ENCODE peak calls at places on chromosomes 2 and 18, in five cellular contexts. B is IMR-90, M is PC-3, R is HCT116, H is SK-N-SH. C is an unnamed sample.

GRCh38 chr2:44751754-44752479 is 189.6 kb upstream of the SIX3 start:
- DNase-seq in M (no peak), H (no peak), R (no peak), B (no peak), C (no peak)

GRCh38 chr2:70981421-70981820 is 3.0 kb downstream of the ANKRD53 start:
- DNase-seq in R (no peak), B (no peak), M (no peak), H (no peak), C (no peak)

GRCh38 chr2:44680983-44681481 is 260.5 kb upstream of the SIX3 start:
- DNase-seq in B (peak; percentile 8), H (peak; percentile 78), R (no peak), M (no peak), C (no peak)

GRCh38 chr2:219272995-219273394 is 6.2 kb upstream of the DNAJB2 start:
- DNase-seq in B (no peak), H (no peak), R (no peak), M (peak; percentile 13), C (no peak)

GRCh38 chr2:236634203-236634602 is 64.6 kb downstream of the ACKR3 start:
- DNase-seq in R (no peak), B (no peak), H (no peak), M (no peak), C (no peak)

GRCh38 chr2:188382107-188382506 is 90.4 kb downstream of the GULP1 start:
- DNase-seq in R (no peak), H (no peak), M (peak; percentile 7), B (peak; percentile 24), C (peak; percentile 33)

GRCh38 chr2:236262238-236262637 is 2.0 kb downstream of the ASB18 start:
- DNase-seq in H (no peak), B (no peak), M (no peak), R (no peak), C (no peak)

GRCh38 chr18:69795785-69796184 is 151.9 kb downstream of the CD226 start:
- DNase-seq in H (peak; percentile 1), M (peak; percentile 41), R (no peak), B (peak; percentile 62), C (peak; percentile 32)

GRCh38 chr2:99864561-99865216 is 277.7 kb downstream of the AFF3 start:
- DNase-seq in M (no peak), B (peak; percentile 67), R (no peak), H (no peak), C (peak; percentile 85)

GRCh38 chr2:127142663-127143630 is 36.0 kb upstream of the BIN1 start:
- DNase-seq in H (no peak), R (no peak), M (no peak), B (no peak), C (no peak)
- TF ChIP-seq CTCF in H (no peak), R (no peak), M (no peak), B (no peak), C (peak; percentile 4)

GRCh38 chr18:77131100-77131651 is 1.4 kb downstream of the MBP start:
- DNase-seq in H (no peak), R (no peak), M (peak; percentile 21), B (no peak), C (peak; percentile 32)

GRCh38 chr18:77129150-77129551 is 3.4 kb downstream of the MBP start:
- DNase-seq in B (peak; percentile 68), H (no peak), R (no peak), M (peak; percentile 59), C (peak; percentile 99)

GRCh38 chr18:77131652-77132368 is 773 bp downstream of the MBP start:
- DNase-seq in R (no peak), B (no peak), M (peak; percentile 45), H (peak; percentile 73), C (no peak)

GRCh38 chr18:77132369-77133050 is at the start of gene MBP:
- DNase-seq in R (no peak), M (peak; percentile 75), B (no peak), H (peak; percentile 60), C (no peak)

DNA sequence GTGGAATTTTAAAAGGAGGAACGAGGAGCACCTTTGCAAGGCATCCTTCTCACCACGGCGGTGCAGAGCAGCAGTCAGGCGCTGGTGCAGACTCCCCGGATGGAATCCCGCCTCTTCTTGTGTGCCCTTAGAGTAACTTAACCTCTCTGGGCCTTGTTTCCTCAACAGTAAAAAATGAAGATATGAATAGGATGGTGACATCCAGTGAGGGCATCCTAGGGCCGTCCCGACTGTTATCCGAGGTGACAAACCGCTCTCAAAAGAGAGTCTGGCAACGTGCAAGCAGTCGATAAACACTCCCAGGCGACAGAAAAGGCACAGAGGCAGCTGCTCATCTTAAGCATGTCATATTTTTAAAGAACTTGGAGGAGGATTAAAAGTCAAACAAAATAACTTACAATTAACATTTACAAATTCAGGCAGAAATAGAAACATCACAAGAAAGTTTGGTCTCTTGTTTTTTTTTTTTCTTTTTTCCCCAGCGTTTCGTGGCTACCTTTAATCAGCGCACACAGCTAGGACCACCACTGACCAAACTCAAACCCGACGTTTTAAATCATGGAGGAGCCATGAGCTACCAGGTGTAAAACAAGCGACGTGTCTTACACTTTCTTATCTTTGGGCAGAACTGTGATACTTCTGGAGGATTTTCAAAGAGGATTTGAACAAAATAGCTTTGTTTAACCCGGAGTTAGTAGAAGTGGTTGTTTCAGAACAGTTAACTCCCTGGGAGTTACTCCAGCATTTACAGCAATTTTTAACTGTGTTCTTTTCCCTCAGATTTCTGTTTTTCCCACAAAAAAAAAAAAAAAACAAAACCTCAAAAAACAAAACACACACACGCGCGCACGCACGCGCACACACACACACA is 2.1 kb downstream of the MBP start:
- DNase-seq in B (no peak), H (no peak), R (no peak), M (no peak), C (no peak)
- H3K9ac ChIP-seq in B (no peak overlapping the region), H (no peak overlapping the region), R (peak overlapping the region; percentile 92), M (peak overlapping the region; percentile 100), C (peak overlapping the region; percentile 13)

GRCh38 chr18:47108373-47108772 is 41.9 kb downstream of the HDHD2 start:
- DNase-seq in M (no peak), B (no peak), R (no peak), H (no peak), C (no peak)
- H3K36me3 ChIP-seq in M (no peaks in the 10 kb centered on the region), B (peaks cover 21% of the 10 kb centered on the region), R (peaks cover 6% of the 10 kb centered on the region), H (peaks cover 43% of the 10 kb centered on the region), C (peaks cover 5% of the 10 kb centered on the region)

DNA sequence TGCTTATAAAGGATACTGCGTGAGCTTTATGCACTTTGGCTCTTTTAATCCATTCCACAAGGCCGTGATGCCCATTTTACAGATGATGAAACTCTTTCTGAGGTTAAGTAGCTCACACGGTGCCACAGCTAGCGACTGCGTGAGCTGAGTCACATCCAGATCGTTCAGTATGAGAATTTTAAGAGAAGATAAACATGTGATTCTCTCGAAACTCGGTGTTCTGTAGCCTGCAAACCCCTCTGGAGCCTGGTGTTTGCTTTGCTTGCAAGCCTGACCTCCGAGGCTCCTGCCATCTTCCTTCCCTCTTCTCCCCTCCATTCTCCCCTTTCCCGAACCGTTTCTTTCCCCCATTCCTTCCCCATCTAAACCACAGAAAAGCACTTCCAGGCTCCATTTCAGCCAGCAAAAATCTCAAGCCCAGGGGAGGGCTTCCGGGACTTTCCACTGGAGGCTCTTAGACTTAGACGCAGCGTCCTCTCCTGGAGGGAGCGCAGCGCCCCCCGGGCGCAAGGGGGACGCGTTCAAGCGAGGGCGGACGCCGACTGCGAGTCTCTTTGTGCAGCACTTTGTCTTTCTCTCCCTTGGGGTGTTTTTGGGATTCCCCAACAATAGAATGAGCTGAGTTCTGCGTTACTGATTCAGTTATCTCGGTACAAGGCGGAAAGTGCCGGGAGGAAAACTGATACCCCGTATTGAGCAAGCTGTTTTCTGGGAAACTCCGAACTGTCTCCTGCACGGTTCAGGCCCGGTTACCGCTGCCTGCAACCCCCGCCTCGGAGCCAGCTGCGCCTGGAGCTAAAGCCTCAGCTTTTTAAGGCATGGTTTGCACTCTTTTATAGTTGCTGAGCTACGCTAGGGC is 38.0 kb downstream of the CYP1B1 start:
- DNase-seq in B (peak; percentile 47), H (no peak), R (no peak), M (no peak), C (peak; percentile 57)
- TF ChIP-seq CTCF in B (no peak), H (no peak), R (no peak), M (no peak), C (peak; percentile 55)

DNA sequence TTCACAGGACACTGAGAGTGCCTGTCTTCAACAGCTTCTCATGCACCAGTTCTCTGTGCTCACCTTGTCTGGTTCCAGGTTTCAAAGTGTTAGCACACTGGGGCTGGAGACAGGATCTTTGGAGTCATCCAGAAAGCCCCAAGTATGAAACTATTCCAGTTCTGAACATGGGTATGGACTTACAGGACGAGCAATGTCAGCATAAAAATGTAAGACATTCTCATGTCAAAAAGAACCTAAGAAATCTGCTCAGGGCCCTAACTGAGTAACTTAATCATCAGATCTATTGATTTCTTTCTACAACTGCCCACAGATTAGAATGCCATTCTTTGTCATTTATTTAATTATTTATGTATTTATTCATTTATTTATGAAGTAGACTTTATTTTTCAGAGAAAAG is 184.5 kb downstream of the AGPS start:
- DNase-seq in M (no peak), H (no peak), R (no peak), B (no peak), C (no peak)
- H3K9ac ChIP-seq in M (no peak overlapping the region), H (no peak overlapping the region), R (no peak overlapping the region), B (no peak overlapping the region), C (no peak overlapping the region)

GRCh38 chr2:28411166-28411755 is 18.6 kb downstream of the FOSL2 start:
- DNase-seq in R (no peak), M (no peak), B (no peak), H (no peak), C (no peak)
- H3K36me3 ChIP-seq in R (peaks cover 5% of the 10 kb centered on the region), M (peaks cover 78% of the 10 kb centered on the region), B (peaks cover 96% of the 10 kb centered on the region), H (peaks cover 42% of the 10 kb centered on the region), C (peaks cover 75% of the 10 kb centered on the region)

DNA sequence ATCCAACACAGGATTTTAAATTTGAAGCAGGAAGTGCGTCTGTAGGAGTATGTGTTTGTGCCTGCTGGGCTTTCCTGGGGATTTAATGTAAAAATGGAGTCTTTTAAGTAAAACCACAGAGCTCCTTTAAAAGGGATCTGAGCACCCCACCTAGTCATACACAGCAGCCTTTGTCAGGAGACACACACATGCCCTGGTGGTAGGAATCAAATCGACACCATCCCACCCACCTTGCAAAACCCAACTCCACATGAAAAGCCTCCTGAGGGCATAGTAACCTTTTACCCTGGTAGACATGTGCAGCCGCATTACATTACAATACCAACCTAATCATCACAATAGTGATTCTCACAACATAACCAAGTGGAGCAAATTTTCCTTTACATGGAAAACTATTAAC is 29.0 kb downstream of the UXS1 start:
- DNase-seq in H (no peak), B (no peak), R (no peak), M (no peak), C (no peak)
- TF ChIP-seq CTCF in H (no peak), B (no peak), R (no peak), M (no peak), C (no peak)

DNA sequence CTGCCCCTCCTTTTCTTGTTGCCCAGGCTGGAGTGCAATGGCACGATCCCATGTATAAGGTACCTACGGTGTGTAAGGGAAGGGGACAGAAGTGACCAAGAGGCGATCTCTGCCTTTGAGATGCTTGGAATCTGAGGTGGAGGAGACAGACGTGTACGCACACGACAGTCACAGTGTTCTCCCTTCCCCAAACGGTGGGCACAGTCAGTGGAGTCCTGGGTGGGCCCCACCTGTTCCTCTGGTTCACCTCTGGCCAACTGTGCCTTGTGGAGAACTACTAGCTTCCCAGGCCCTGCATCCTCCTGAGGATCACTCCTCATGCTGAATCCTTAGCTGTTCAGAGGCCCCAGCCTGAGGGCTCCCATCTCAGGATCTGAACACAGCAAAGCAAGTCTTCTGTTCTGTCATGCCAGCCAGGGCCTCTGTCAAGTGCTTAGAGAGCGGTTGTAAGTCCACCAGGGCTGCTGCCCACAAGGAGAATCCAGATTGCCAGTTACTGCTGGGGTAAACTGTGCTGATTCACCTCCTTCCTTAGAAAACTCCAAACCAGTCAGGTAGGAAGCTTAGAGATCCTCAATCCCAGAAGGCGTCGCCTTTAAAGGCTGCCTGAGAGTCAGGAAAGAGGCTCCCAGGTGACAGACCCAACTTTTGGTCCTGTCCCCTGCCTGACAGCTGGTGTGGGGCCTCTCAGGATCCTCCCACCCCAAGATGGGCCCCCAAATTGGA is 1.6 kb downstream of the SLC35F6 start:
- DNase-seq in B (no peak), H (peak; percentile 16), M (peak; percentile 36), R (no peak), C (no peak)
- H3K9ac ChIP-seq in B (peak overlapping the region; percentile 99), H (peak overlapping the region; percentile 91), M (peak overlapping the region; percentile 86), R (peak overlapping the region; percentile 90), C (peak overlapping the region; percentile 13)